ENCODE peak calls at places on chromosome 19, in six cellular contexts. One of them, this sample, is unnamed.
A peak's percentile ranks its signal among the peaks of the same experiment; 100 is the strongest.

GRCh38 chr19:37817180-37817911 is 38.0 kb upstream of the ZNF573 start:
- DNase-seq in EL: peak; percentile 41
- DNase-seq in ascending aorta: no peak
- DNase-seq in WERI-Rb-1: peak; percentile 96
- DNase-seq in D721Med: peak; percentile 63
- DNase-seq in activated CD4-positive, alpha-beta T cell treated with anti-CD3 and anti-CD28 coated beads, Interleukin-2, amount 50 U/mL, for 24 hours: no peak
- DNase-seq in this sample: no peak

GRCh38 chr19:54470991-54471782 is 1.9 kb downstream of the CDC42EP5 start:
- DNase-seq in D721Med: no peak
- DNase-seq in EL: no peak
- DNase-seq in WERI-Rb-1: no peak
- DNase-seq in activated CD4-positive, alpha-beta T cell treated with anti-CD3 and anti-CD28 coated beads, Interleukin-2, amount 50 U/mL, for 24 hours: no peak
- DNase-seq in ascending aorta: no peak
- DNase-seq in this sample: no peak

GRCh38 chr19:48446579-48446978 is 796 bp downstream of the GRWD1 start:
- DNase-seq in D721Med: no peak
- DNase-seq in EL: no peak
- DNase-seq in ascending aorta: no peak
- DNase-seq in WERI-Rb-1: no peak
- DNase-seq in activated CD4-positive, alpha-beta T cell treated with anti-CD3 and anti-CD28 coated beads, Interleukin-2, amount 50 U/mL, for 24 hours: no peak
- DNase-seq in this sample: no peak

GRCh38 chr19:35086455-35086854 is 29.2 kb upstream of the FXYD3 start:
- DNase-seq in ascending aorta: no peak
- DNase-seq in D721Med: no peak
- DNase-seq in activated CD4-positive, alpha-beta T cell treated with anti-CD3 and anti-CD28 coated beads, Interleukin-2, amount 50 U/mL, for 24 hours: no peak
- DNase-seq in EL: no peak
- DNase-seq in WERI-Rb-1: no peak
- DNase-seq in this sample: no peak

GRCh38 chr19:50896591-50897190 is 14.5 kb downstream of the KLK4 start:
- DNase-seq in activated CD4-positive, alpha-beta T cell treated with anti-CD3 and anti-CD28 coated beads, Interleukin-2, amount 50 U/mL, for 24 hours: no peak
- DNase-seq in WERI-Rb-1: peak; percentile 51
- DNase-seq in ascending aorta: no peak
- DNase-seq in D721Med: no peak
- DNase-seq in EL: peak; percentile 47
- DNase-seq in this sample: no peak

GRCh38 chr19:2982983-2983350 is 5.6 kb downstream of the TLE6 start:
- DNase-seq in WERI-Rb-1: peak; percentile 63
- DNase-seq in ascending aorta: peak; percentile 81
- DNase-seq in EL: peak; percentile 74
- DNase-seq in activated CD4-positive, alpha-beta T cell treated with anti-CD3 and anti-CD28 coated beads, Interleukin-2, amount 50 U/mL, for 24 hours: no peak
- DNase-seq in D721Med: no peak
- DNase-seq in this sample: no peak

GRCh38 chr19:518292-519231 is 11.3 kb downstream of the TPGS1 start:
- DNase-seq in D721Med: no peak
- DNase-seq in EL: no peak
- DNase-seq in WERI-Rb-1: no peak
- DNase-seq in activated CD4-positive, alpha-beta T cell treated with anti-CD3 and anti-CD28 coated beads, Interleukin-2, amount 50 U/mL, for 24 hours: peak; percentile 28
- DNase-seq in ascending aorta: no peak
- DNase-seq in this sample: no peak

GRCh38 chr19:48059331-48059730 is 15.5 kb upstream of the CABP5 start:
- DNase-seq in EL: no peak
- DNase-seq in ascending aorta: no peak
- DNase-seq in WERI-Rb-1: no peak
- DNase-seq in D721Med: no peak
- DNase-seq in activated CD4-positive, alpha-beta T cell treated with anti-CD3 and anti-CD28 coated beads, Interleukin-2, amount 50 U/mL, for 24 hours: no peak
- DNase-seq in this sample: no peak

GRCh38 chr19:19062454-19063182 is 1.2 kb upstream of the SLC25A42 start:
- DNase-seq in WERI-Rb-1: no peak
- DNase-seq in ascending aorta: no peak
- DNase-seq in activated CD4-positive, alpha-beta T cell treated with anti-CD3 and anti-CD28 coated beads, Interleukin-2, amount 50 U/mL, for 24 hours: no peak
- DNase-seq in EL: peak; percentile 63
- DNase-seq in D721Med: no peak
- DNase-seq in this sample: no peak

GRCh38 chr19:28642787-28643186 is 570.2 kb downstream of the UQCRFS1 start:
- DNase-seq in WERI-Rb-1: no peak
- DNase-seq in EL: no peak
- DNase-seq in activated CD4-positive, alpha-beta T cell treated with anti-CD3 and anti-CD28 coated beads, Interleukin-2, amount 50 U/mL, for 24 hours: no peak
- DNase-seq in ascending aorta: no peak
- DNase-seq in D721Med: no peak
- DNase-seq in this sample: no peak

GRCh38 chr19:18488838-18489626 is 32.8 kb downstream of the ELL start:
- DNase-seq in WERI-Rb-1: peak; percentile 62
- DNase-seq in EL: no peak
- DNase-seq in D721Med: no peak
- DNase-seq in ascending aorta: no peak
- DNase-seq in activated CD4-positive, alpha-beta T cell treated with anti-CD3 and anti-CD28 coated beads, Interleukin-2, amount 50 U/mL, for 24 hours: no peak
- DNase-seq in this sample: no peak

GRCh38 chr19:39645800-39646411 is 9.8 kb upstream of the LGALS16 start:
- DNase-seq in D721Med: no peak
- DNase-seq in WERI-Rb-1: no peak
- DNase-seq in EL: peak; percentile 6
- DNase-seq in ascending aorta: no peak
- DNase-seq in activated CD4-positive, alpha-beta T cell treated with anti-CD3 and anti-CD28 coated beads, Interleukin-2, amount 50 U/mL, for 24 hours: no peak
- DNase-seq in this sample: no peak

GRCh38 chr19:18746393-18747167 is 44.5 kb downstream of the COMP start:
- DNase-seq in D721Med: no peak
- DNase-seq in activated CD4-positive, alpha-beta T cell treated with anti-CD3 and anti-CD28 coated beads, Interleukin-2, amount 50 U/mL, for 24 hours: no peak
- DNase-seq in WERI-Rb-1: no peak
- DNase-seq in EL: no peak
- DNase-seq in ascending aorta: no peak
- DNase-seq in this sample: no peak

GRCh38 chr19:49594157-49595005 is 3.4 kb downstream of the PRR12 start:
- DNase-seq in EL: no peak
- DNase-seq in WERI-Rb-1: no peak
- DNase-seq in activated CD4-positive, alpha-beta T cell treated with anti-CD3 and anti-CD28 coated beads, Interleukin-2, amount 50 U/mL, for 24 hours: no peak
- DNase-seq in D721Med: no peak
- DNase-seq in ascending aorta: no peak
- DNase-seq in this sample: no peak

GRCh38 chr19:45581576-45581975 is 3.0 kb downstream of the OPA3 start:
- DNase-seq in WERI-Rb-1: no peak
- DNase-seq in activated CD4-positive, alpha-beta T cell treated with anti-CD3 and anti-CD28 coated beads, Interleukin-2, amount 50 U/mL, for 24 hours: no peak
- DNase-seq in ascending aorta: no peak
- DNase-seq in D721Med: no peak
- DNase-seq in EL: no peak
- DNase-seq in this sample: no peak

This sample was measured in GOT3.